ENCODE peak calls at places on chromosome 20, in seven cellular contexts. W is omental fat pad; M is CD8-positive, alpha-beta T cell; C is hepatocyte; T is H9; X is A549; I is GM10248. F is an unnamed sample.

GRCh38 chr20:57663681-57664451 is 43.6 kb upstream of the ZBP1 start:
- DNase-seq in W (no peak), M (no peak), C (no peak), T (no peak), X (no peak), I (no peak), F (no peak)

GRCh38 chr20:57660510-57661199 is 40.4 kb upstream of the ZBP1 start:
- DNase-seq in W (peak), M (no peak), C (no peak), T (peak), X (no peak), I (peak), F (no peak)

GRCh38 chr20:45944151-45944964 is 9.9 kb downstream of the PCIF1 start:
- DNase-seq in W (no peak), M (no peak), C (no peak), T (no peak), X (peak), I (no peak), F (no peak)

GRCh38 chr20:43824699-43825402 is 89.8 kb upstream of the TOX2 start:
- DNase-seq in W (no peak), M (no peak), C (peak), T (peak), X (no peak), I (no peak), F (peak)

GRCh38 chr20:57649617-57650015 is 29.4 kb upstream of the ZBP1 start:
- DNase-seq in W (no peak), M (no peak), C (peak), T (no peak), X (no peak), I (no peak), F (no peak)

GRCh38 chr20:10714236-10714975 is 40.6 kb upstream of the JAG1 start:
- DNase-seq in W (no peak), M (no peak), C (no peak), T (no peak), X (no peak), I (no peak), F (no peak)

GRCh38 chr20:24765316-24766142 is 183.5 kb upstream of the CST7 start:
- DNase-seq in W (no peak), M (no peak), C (no peak), T (peak), X (no peak), I (no peak), F (no peak)

GRCh38 chr20:2984956-2985661 is 58.3 kb upstream of the GNRH2 start:
- DNase-seq in W (no peak), M (no peak), C (peak), T (no peak), X (no peak), I (no peak), F (no peak)

GRCh38 chr20:41392871-41393704 is 26.5 kb upstream of the EMILIN3 start:
- DNase-seq in W (no peak), M (no peak), C (no peak), T (no peak), X (no peak), I (no peak), F (no peak)

GRCh38 chr20:56634735-56635422 is 5.8 kb downstream of the TFAP2C start:
- DNase-seq in W (no peak), M (no peak), C (no peak), T (peak), X (no peak), I (no peak), F (no peak)

GRCh38 chr20:62306440-62307187 is 3.8 kb downstream of the ADRM1 start:
- DNase-seq in W (no peak), M (peak), C (no peak), T (no peak), X (no peak), I (no peak), F (no peak)

GRCh38 chr20:16865406-16865805 is 117.2 kb downstream of the OTOR start:
- DNase-seq in W (no peak), M (no peak), C (no peak), T (no peak), X (no peak), I (no peak), F (no peak)

GRCh38 chr20:34516874-34517542 is 786 bp downstream of the DYNLRB1 start:
- DNase-seq in W (no peak), M (peak), C (peak), T (no peak), X (no peak), I (peak), F (peak)

GRCh38 chr20:51631011-51631950 is 88.8 kb upstream of the NFATC2 start:
- DNase-seq in W (peak), M (no peak), C (peak), T (no peak), X (peak), I (no peak), F (peak)

GRCh38 chr20:43926691-43927090 is 12.0 kb downstream of the TOX2 start:
- DNase-seq in W (no peak), M (no peak), C (no peak), T (no peak), X (no peak), I (no peak), F (no peak)

GRCh38 chr20:44781791-44782190 is 28.6 kb downstream of the RIMS4 start:
- DNase-seq in W (no peak), M (no peak), C (no peak), T (no peak), X (no peak), I (no peak), F (no peak)

GRCh38 chr20:62951143-62951895 is 1.2 kb upstream of the SLC17A9 start:
- DNase-seq in W (no peak), M (no peak), C (no peak), T (no peak), X (no peak), I (no peak), F (no peak)

GRCh38 chr20:24160563-24161355 is 172.2 kb upstream of the GGTLC1 start:
- DNase-seq in W (no peak), M (no peak), C (peak), T (peak), X (peak), I (no peak), F (peak)

GRCh38 chr20:30506100-30506499 is 751.4 kb upstream of the DEFB115 start:
- DNase-seq in W (no peak), M (no peak), C (no peak), T (no peak), X (no peak), I (no peak), F (no peak)

GRCh38 chr20:8587810-8588209 is 455.7 kb downstream of the PLCB1 start:
- DNase-seq in W (no peak), M (no peak), C (no peak), T (no peak), X (no peak), I (no peak), F (peak)
- TF ChIP-seq CTCF in W (no peak), M (no peak), C (no peak), T (no peak), X (no peak), I (no peak), F (no peak)

GRCh38 chr20:53413188-53413631 is 180.4 kb downstream of the ZNF217 start:
- DNase-seq in W (no peak), M (peak), C (peak), T (peak), X (peak), I (peak), F (peak)
- TF ChIP-seq CTCF in W (no peak), M (peak), C (peak), T (peak), X (peak), I (peak), F (peak)

GRCh38 chr20:58816957-58817651 is 33.6 kb downstream of the GNAS-AS1 start:
- DNase-seq in W (no peak), M (no peak), C (no peak), T (no peak), X (no peak), I (no peak), F (no peak)

GRCh38 chr20:58816051-58816450 is 34.7 kb downstream of the GNAS-AS1 start:
- DNase-seq in W (no peak), M (no peak), C (no peak), T (no peak), X (no peak), I (no peak), F (no peak)

GRCh38 chr20:58817748-58818147 is 33.0 kb downstream of the GNAS-AS1 start:
- DNase-seq in W (no peak), M (no peak), C (no peak), T (no peak), X (no peak), I (no peak), F (no peak)

GRCh38 chr20:58819921-58820320 is 30.8 kb downstream of the GNAS-AS1 start:
- DNase-seq in W (no peak), M (no peak), C (no peak), T (no peak), X (no peak), I (no peak), F (no peak)

DNA sequence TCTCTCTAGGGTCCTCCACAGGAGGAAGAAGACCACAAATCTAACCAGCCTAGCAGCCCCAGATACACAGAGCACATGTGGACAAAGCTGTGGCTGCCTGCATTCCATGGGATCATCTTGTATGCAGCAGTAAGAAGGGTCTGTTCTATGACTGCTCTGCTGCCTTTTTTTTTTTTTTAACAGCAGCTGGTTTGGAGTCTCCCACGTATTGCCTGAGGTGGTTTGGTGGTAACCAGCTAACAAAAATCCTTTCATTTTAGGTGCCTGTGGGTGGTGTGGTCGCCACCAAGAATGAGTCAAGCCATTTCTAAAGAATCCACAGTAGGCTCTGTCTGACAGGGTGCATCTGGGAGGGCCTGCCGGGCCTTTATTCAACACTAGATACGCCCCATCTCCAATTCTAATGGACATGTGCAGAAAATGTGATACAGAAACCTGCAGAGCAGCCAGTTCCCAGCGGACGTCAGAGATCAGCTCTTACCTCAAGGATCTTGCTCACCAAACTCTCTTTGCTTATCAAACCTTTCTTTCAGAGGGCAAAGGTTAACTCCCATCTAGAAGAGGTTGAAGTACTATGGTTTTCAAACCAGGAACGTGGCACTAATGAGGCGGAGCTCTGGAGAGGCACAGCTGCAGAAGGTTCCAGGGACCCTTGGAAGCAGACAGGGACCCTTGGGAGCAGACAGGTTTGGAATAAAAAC is 32.0 kb downstream of the GNAS-AS1 start:
- DNase-seq in W (no peak), M (peak), C (no peak), T (no peak), X (no peak), I (no peak), F (peak)
- TF ChIP-seq CTCF in W (no peak), M (no peak), C (no peak), T (no peak), X (no peak), I (no peak), F (no peak)

GRCh38 chr20:37245181-37245580 is 16.4 kb downstream of the GHRH start:
- DNase-seq in W (no peak), M (no peak), C (no peak), T (no peak), X (no peak), I (no peak), F (no peak)

GRCh38 chr20:37243937-37244571 is 17.6 kb downstream of the GHRH start:
- DNase-seq in W (no peak), M (no peak), C (no peak), T (no peak), X (no peak), I (no peak), F (no peak)

GRCh38 chr20:37242503-37242902 is 19.1 kb downstream of the GHRH start:
- DNase-seq in W (no peak), M (no peak), C (no peak), T (no peak), X (no peak), I (no peak), F (no peak)

GRCh38 chr20:37244572-37244957 is 17.0 kb downstream of the GHRH start:
- DNase-seq in W (no peak), M (no peak), C (no peak), T (no peak), X (no peak), I (no peak), F (no peak)

GRCh38 chr20:37243076-37243936 is 18.3 kb downstream of the GHRH start:
- DNase-seq in W (no peak), M (no peak), C (no peak), T (peak), X (no peak), I (no peak), F (no peak)
- TF ChIP-seq CTCF in W (no peak), M (no peak), C (no peak), T (peak), X (no peak), I (no peak), F (no peak)

DNA sequence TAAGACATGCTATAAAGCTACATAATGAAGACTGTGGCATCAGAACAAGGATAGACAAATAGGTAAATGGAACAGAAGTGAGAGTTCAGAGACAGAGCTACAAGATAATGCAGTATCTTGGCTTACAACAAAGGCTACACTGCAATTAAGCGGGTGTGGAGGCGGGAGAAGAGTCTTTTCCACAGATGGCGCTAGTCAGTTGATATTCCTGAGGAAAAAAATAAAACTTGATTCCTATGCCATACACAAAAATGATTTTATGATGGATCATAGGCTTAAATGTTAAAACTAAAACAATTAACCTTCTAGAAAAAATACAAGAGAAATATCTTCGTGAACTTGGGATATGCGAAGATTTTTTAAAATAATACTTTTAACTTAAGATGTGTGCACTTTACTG is 31.0 kb downstream of the RIN2 start:
- DNase-seq in W (no peak), M (no peak), C (no peak), T (no peak), X (no peak), I (no peak), F (no peak)
- TF ChIP-seq CTCF in W (no peak), M (no peak), C (peak), T (peak), X (no peak), I (no peak), F (no peak)

DNA sequence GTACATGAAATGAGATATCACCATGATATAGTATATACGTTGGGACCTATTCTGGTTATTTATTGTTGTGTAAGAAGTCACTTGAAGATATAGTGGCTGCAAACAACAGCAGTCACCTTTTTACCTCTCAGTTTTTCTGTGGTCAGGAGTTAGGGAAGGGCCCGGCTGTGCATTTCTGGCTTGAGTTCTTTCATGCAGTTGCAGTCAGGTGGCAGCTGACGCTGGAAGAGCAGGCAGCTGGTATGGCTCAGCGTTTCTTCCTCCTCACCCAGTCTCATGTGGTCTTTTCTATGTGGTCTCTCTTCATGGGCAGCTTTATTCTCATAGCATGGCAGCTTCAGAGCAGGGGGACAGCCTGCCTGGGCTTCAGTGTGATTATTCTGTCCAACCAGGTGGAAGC is 154.4 kb downstream of the PLCB4 start:
- DNase-seq in W (no peak), M (no peak), C (no peak), T (no peak), X (no peak), I (no peak), F (no peak)
- TF ChIP-seq CTCF in W (no peak), M (no peak), C (no peak), T (no peak), X (no peak), I (no peak), F (no peak)

DNA sequence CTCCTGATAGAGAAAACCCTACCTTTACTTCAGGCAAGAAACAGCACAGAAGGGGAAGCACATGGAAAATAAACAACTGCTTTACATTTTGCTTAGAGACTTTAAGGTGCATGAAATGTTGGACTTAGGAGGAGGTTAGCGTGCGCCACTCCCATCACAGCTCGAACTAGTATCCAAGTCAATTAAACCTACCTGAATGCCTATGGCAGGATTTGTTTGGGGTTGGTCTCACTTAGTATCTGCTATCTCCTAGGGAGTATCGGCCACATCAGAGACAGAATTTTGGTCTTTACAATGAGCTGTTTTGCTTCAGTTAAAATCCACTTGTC is 12.0 kb downstream of the CYP24A1 start:
- DNase-seq in W (no peak), M (no peak), C (no peak), T (no peak), X (no peak), I (no peak), F (no peak)
- TF ChIP-seq CTCF in W (no peak), M (no peak), C (no peak), T (no peak), X (no peak), I (no peak), F (no peak)

DNA sequence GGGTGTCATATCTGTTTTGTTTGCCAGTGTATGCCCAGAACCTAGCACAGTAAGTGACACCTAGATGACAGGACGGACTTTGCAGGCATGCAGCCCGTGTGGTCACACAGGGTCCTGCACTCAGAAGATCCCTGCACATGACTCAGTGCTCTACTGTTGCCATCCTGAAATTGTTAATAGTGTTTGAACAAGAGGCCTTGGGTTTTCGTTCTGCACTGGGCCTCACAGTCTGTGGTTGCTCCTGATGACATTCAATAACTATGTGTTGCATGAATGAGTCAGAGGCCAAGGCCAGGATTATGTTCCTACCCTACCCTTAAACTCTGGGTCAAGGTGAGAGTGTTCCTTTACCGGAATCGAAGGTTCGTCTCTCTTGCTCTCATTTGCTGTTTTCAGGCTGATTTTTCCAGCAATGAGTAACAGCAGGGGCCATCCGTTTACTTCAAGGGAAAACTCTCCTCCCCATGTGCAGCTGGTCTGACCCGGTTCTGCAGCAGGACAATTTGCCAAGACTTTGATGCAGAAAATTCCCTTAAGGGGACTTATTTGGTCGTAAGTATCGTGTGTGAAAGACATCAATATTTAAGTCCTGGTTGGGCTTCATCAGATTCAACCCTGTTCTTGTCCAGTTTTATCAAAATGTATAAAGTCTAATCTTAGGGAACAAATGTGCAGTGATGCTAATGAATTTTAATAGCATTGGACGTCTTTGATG is 13.0 kb upstream of the PFDN4 start:
- DNase-seq in W (no peak), M (no peak), C (peak), T (no peak), X (peak), I (no peak), F (peak)
- TF ChIP-seq CTCF in W (no peak), M (no peak), C (peak), T (peak), X (no peak), I (no peak), F (peak)

DNA sequence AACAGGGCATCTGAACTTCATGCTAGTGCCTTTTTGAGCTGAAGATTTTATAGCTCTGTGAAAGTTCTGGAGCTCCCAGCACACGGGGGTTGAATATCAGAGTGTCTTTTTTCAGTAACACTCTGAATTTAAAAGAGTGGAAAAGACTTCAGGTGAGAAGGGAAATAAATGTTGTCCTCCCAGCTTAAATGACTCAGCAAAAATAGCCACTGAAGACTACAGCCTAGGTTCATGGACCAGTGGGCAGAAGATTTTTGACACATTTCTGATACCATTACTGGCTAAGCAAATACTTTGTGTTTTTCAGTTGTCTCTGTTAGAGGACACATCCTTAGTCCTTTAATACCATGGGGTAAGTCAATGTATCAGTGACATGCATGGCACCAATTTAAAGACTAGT is 338.5 kb upstream of the SPTLC3 start:
- DNase-seq in W (no peak), M (no peak), C (no peak), T (no peak), X (no peak), I (no peak), F (no peak)
- TF ChIP-seq CTCF in W (no peak), M (no peak), C (no peak), T (no peak), X (no peak), I (no peak), F (no peak)

DNA sequence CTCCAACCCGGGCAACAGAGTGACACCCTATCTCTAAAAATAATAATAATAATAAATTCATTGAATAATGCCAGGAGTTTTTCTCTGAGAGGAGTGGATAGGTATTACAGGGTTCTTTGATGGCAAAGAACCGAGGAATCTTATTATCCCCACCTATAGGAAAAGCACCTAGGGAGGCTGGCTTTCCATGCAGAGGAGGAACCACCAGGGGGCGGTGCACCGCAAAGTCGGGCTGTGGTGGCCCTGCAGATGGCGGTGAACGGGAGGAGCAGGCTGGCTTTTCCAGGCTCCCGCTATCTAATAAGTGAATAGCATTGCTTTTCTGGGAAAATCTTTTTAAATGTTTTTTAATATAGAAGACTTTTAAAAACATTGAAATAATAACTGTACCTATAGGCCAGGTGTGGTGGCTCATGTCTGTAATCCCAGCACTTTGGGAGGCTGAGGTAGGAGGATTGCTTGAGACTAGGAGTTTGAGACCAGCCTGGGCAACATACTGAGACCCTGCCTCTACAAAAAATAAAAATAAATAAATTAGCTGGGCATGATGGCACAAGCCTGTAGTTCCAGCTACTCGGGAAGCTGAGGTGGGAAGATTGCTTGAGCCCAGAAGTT is 864.2 kb downstream of the KIF16B start:
- DNase-seq in W (no peak), M (no peak), C (peak), T (peak), X (peak), I (peak), F (peak)
- TF ChIP-seq CTCF in W (no peak), M (no peak), C (peak), T (peak), X (peak), I (peak), F (peak)

F was measured in GM12865.